ENCODE peak calls at places on chromosomes 12 and 14, in ten cellular contexts. V, I, P, O, X, U, L, D, B and T are unnamed samples. For H3K4me1, the result is how much of the 10 kb centered on the place peaks cover.

GRCh38 chr14:94545131-94545841 is 16.0 kb upstream of the SERPINA4 start:
- DNase-seq in V (no peak), I (no peak), P (no peak), O (no peak), X (no peak), U (peak), L (no peak), D (no peak), B (peak), T (no peak)

GRCh38 chr14:95614335-95614734 is 71.9 kb upstream of the TCL1B start:
- DNase-seq in V (no peak), I (peak), P (no peak), O (no peak), X (no peak), U (no peak), L (no peak), D (no peak), B (no peak), T (no peak)

GRCh38 chr12:111823891-111824290 is 18.1 kb upstream of the MAPKAPK5 start:
- DNase-seq in V (no peak), I (no peak), P (no peak), O (no peak), X (no peak), U (no peak), L (no peak), D (no peak), B (no peak), T (no peak)

GRCh38 chr12:115474525-115475353 is 790.8 kb upstream of the TBX3 start:
- DNase-seq in V (no peak), I (no peak), P (no peak), O (no peak), X (no peak), U (peak), L (no peak), D (no peak), B (no peak), T (no peak)

GRCh38 chr14:39339003-39339402 is 93.2 kb downstream of the FBXO33 start:
- DNase-seq in V (no peak), I (no peak), P (no peak), O (no peak), X (no peak), U (peak), L (peak), D (no peak), B (peak), T (peak)

GRCh38 chr14:98498019-98498885 is 773.7 kb downstream of the BCL11B start:
- DNase-seq in V (no peak), I (no peak), P (no peak), O (no peak), X (no peak), U (no peak), L (no peak), D (no peak), B (no peak), T (no peak)

GRCh38 chr14:93114713-93115068 is 1.0 kb downstream of the ITPK1 start:
- DNase-seq in V (no peak), I (no peak), P (no peak), O (no peak), X (peak), U (no peak), L (peak), D (peak), B (peak), T (peak)

GRCh38 chr12:10098762-10099161 is at the start of gene CLEC1A:
- DNase-seq in V (no peak), I (no peak), P (peak), O (no peak), X (peak), U (peak), L (peak), D (no peak), B (peak), T (peak)

GRCh38 chr12:122726056-122726558 is 4.5 kb downstream of the HCAR1 start:
- DNase-seq in V (peak), I (peak), P (no peak), O (no peak), X (no peak), U (peak), L (no peak), D (no peak), B (no peak), T (peak)

GRCh38 chr12:68200854-68201253 is 24.8 kb downstream of the IL26 start:
- DNase-seq in V (no peak), I (no peak), P (no peak), O (no peak), X (no peak), U (no peak), L (no peak), D (no peak), B (no peak), T (no peak)

GRCh38 chr12:116320839-116321238 is 43.3 kb upstream of the MED13L start:
- DNase-seq in V (peak), I (no peak), P (peak), O (no peak), X (no peak), U (no peak), L (no peak), D (no peak), B (no peak), T (no peak)

GRCh38 chr12:11663128-11663527 is 13.7 kb downstream of the ETV6 start:
- DNase-seq in V (no peak), I (no peak), P (peak), O (no peak), X (no peak), U (no peak), L (no peak), D (no peak), B (no peak), T (peak)

GRCh38 chr12:122979001-122979907 is 1.2 kb upstream of the ARL6IP4 start:
- DNase-seq in V (no peak), I (no peak), P (no peak), O (no peak), X (peak), U (no peak), L (no peak), D (peak), B (no peak), T (no peak)

GRCh38 chr12:93427779-93428564 is 13.8 kb downstream of the UBE2N start:
- DNase-seq in V (peak), I (no peak), P (no peak), O (no peak), X (no peak), U (no peak), L (no peak), D (no peak), B (no peak), T (peak)

GRCh38 chr12:3135522-3136461 is 58.6 kb downstream of the TSPAN9 start:
- DNase-seq in V (peak), I (peak), P (no peak), O (no peak), X (peak), U (peak), L (peak), D (no peak), B (peak), T (peak)

GRCh38 chr12:71011261-71011660 is 90.7 kb upstream of the PTPRR start:
- DNase-seq in V (peak), I (peak), P (no peak), O (no peak), X (no peak), U (no peak), L (no peak), D (no peak), B (no peak), T (no peak)

GRCh38 chr12:111758120-111758561 is 8.6 kb upstream of the ALDH2 start:
- DNase-seq in V (no peak), I (no peak), P (peak), O (peak), X (no peak), U (peak), L (no peak), D (peak), B (peak), T (peak)

GRCh38 chr12:102232446-102232845 is 34.8 kb upstream of the PMCH start:
- DNase-seq in V (no peak), I (no peak), P (peak), O (no peak), X (no peak), U (no peak), L (no peak), D (no peak), B (no peak), T (peak)

GRCh38 chr14:91035855-91036254 is 24.6 kb downstream of the RPS6KA5 start:
- DNase-seq in V (no peak), I (no peak), P (no peak), O (no peak), X (no peak), U (no peak), L (no peak), D (no peak), B (no peak), T (no peak)

GRCh38 chr14:100906420-100906819 is 2.9 kb upstream of the RTL1 start:
- DNase-seq in V (no peak), I (no peak), P (no peak), O (no peak), X (peak), U (peak), L (no peak), D (no peak), B (peak), T (no peak)

GRCh38 chr12:119808441-119808840 is 68.7 kb downstream of the CIT start:
- DNase-seq in V (peak), I (no peak), P (no peak), O (no peak), X (no peak), U (no peak), L (no peak), D (no peak), B (no peak), T (no peak)

GRCh38 chr12:116955382-116956021 is 44.8 kb downstream of the FBXW8 start:
- DNase-seq in V (peak), I (peak), P (no peak), O (peak), X (no peak), U (peak), L (no peak), D (no peak), B (no peak), T (peak)

GRCh38 chr12:51834411-51834810 is 14.1 kb downstream of the FIGNL2 start:
- DNase-seq in V (no peak), I (no peak), P (no peak), O (no peak), X (no peak), U (no peak), L (no peak), D (no peak), B (no peak), T (no peak)

GRCh38 chr14:36217732-36218131 is 41.2 kb upstream of the PTCSC3 start:
- DNase-seq in V (peak), I (no peak), P (no peak), O (peak), X (no peak), U (no peak), L (no peak), D (no peak), B (no peak), T (peak)

GRCh38 chr14:92686763-92687427 is 61.5 kb downstream of the LGMN start:
- DNase-seq in V (peak), I (peak), P (peak), O (peak), X (peak), U (peak), L (peak), D (peak), B (peak), T (peak)

GRCh38 chr12:116381744-116382455 is 104.4 kb upstream of the MED13L start:
- DNase-seq in V (peak), I (peak), P (no peak), O (no peak), X (peak), U (peak), L (peak), D (no peak), B (peak), T (no peak)

GRCh38 chr14:58912799-58913432 is 275.2 kb downstream of the DACT1 start:
- DNase-seq in V (peak), I (peak), P (no peak), O (no peak), X (no peak), U (no peak), L (no peak), D (no peak), B (no peak), T (no peak)

GRCh38 chr12:115185529-115185928 is 501.6 kb upstream of the TBX3 start:
- DNase-seq in V (no peak), I (no peak), P (peak), O (no peak), X (no peak), U (no peak), L (no peak), D (no peak), B (no peak), T (no peak)

GRCh38 chr14:30710870-30711269 is 88.8 kb downstream of the SCFD1 start:
- DNase-seq in V (no peak), I (no peak), P (no peak), O (no peak), X (no peak), U (no peak), L (no peak), D (no peak), B (no peak), T (no peak)

GRCh38 chr12:2664721-2665577 is 129.8 kb upstream of the FKBP4 start:
- DNase-seq in V (no peak), I (no peak), P (no peak), O (no peak), X (peak), U (no peak), L (no peak), D (no peak), B (no peak), T (no peak)

GRCh38 chr14:102907303-102907844 is 15.1 kb upstream of the AMN start:
- DNase-seq in V (no peak), I (no peak), P (no peak), O (no peak), X (peak), U (no peak), L (no peak), D (peak), B (no peak), T (no peak)

GRCh38 chr14:50061664-50062437 is 54.5 kb downstream of the VCPKMT start:
- DNase-seq in V (peak), I (no peak), P (no peak), O (no peak), X (no peak), U (peak), L (no peak), D (no peak), B (no peak), T (peak)

GRCh38 chr12:111247083-111247783 is 121.7 kb downstream of the PHETA1 start:
- DNase-seq in V (no peak), I (no peak), P (no peak), O (no peak), X (no peak), U (no peak), L (no peak), D (no peak), B (no peak), T (no peak)

GRCh38 chr12:18257251-18257650 is 4.1 kb upstream of the PIK3C2G start:
- DNase-seq in V (no peak), I (no peak), P (no peak), O (no peak), X (no peak), U (no peak), L (no peak), D (no peak), B (no peak), T (no peak)

DNA sequence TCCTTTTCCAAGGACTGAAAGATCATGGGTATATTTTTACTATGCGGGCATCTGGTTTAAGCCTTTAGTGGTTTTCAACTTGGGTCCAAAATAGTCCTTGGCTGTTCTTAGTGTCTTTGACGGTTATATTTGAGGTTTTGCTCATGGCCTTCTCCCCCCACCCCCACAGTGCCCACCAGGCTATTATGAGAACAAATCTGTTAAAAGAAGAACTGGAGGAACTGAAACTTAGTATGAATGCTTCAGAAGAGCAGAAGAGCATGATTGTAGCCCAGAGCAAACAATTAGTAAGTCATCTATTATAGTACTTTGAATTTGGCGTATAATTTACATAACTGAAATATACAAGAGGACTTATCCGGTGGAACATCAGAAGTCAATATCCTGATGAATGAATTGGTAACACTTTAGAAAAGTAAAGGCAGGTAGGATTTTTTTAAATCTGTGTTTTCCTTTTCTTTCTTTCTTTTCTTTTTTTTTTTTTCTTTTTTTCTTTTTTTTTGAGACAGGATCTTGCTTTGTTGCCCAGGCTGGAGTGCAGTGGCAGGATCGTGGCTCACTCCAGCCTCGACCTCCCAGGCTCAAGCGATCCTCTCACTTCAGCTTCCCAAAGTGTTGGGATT is 71.8 kb upstream of the BCAT1 start:
- DNase-seq in V (no peak), I (no peak), P (no peak), O (no peak), X (no peak), U (no peak), L (no peak), D (no peak), B (no peak), T (no peak)
- H3K4me3 ChIP-seq in V (no peak), I (no peak), P (no peak), O (no peak), X (no peak), U (no peak), L (no peak), D (no peak), B (no peak), T (no peak)

GRCh38 chr14:78123650-78124253 is 46.4 kb upstream of the NRXN3 start:
- DNase-seq in V (no peak), I (no peak), P (no peak), O (no peak), X (no peak), U (no peak), L (no peak), D (no peak), B (no peak), T (no peak)
- H3K4me1 ChIP-seq in V (under half), I (under half), P (under half), O (under half), X (under half), U (under half), L (under half), D (under half), B (under half), T (under half)

GRCh38 chr14:63203618-63204406 is 431 bp upstream of the RHOJ start:
- DNase-seq in V (peak), I (peak), P (peak), O (peak), X (peak), U (peak), L (peak), D (peak), B (peak), T (peak)

GRCh38 chr14:63204407-63205280 is at the start of gene RHOJ:
- DNase-seq in V (no peak), I (no peak), P (peak), O (no peak), X (peak), U (peak), L (peak), D (peak), B (peak), T (no peak)

GRCh38 chr14:63205281-63205575 is 985 bp downstream of the RHOJ start:
- DNase-seq in V (no peak), I (no peak), P (no peak), O (no peak), X (no peak), U (no peak), L (no peak), D (no peak), B (no peak), T (no peak)

GRCh38 chr14:63203015-63203414 is 1.2 kb upstream of the RHOJ start:
- DNase-seq in V (no peak), I (no peak), P (no peak), O (no peak), X (no peak), U (no peak), L (no peak), D (no peak), B (no peak), T (no peak)

GRCh38 chr14:63205850-63206249 is 1.6 kb downstream of the RHOJ start:
- DNase-seq in V (no peak), I (no peak), P (no peak), O (no peak), X (no peak), U (no peak), L (no peak), D (no peak), B (no peak), T (no peak)
- H3K4me3 ChIP-seq in V (no peak), I (no peak), P (peak), O (peak), X (peak), U (no peak), L (no peak), D (peak), B (no peak), T (no peak)

DNA sequence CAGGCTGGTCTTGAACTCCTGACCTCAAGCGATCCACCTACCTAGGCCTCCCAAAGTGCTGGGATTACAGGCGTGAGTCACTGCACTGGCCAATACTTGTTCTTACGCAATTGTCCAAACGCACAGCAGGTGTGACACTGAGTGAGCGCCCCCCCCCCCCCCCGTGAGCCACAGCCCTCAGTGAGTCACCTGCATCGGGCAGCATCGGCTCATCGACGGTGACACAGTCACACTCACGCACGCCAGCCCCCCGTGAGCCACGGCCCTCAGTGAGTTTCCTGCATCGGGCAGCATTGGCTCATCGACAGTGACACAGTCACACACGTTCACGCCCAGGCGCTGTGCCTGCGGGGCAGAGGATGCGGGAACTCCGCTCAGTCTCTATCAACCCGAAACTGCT is 42.5 kb downstream of the GALNT9 start:
- DNase-seq in V (peak), I (peak), P (no peak), O (no peak), X (no peak), U (no peak), L (no peak), D (peak), B (no peak), T (no peak)
- H3K4me1 ChIP-seq in V (half or more), I (under half), P (under half), O (under half), X (under half), U (under half), L (under half), D (under half), B (under half), T (under half)

GRCh38 chr14:105562713-105563346 is 36.4 kb downstream of the TMEM121 start:
- DNase-seq in V (no peak), I (no peak), P (no peak), O (no peak), X (no peak), U (no peak), L (no peak), D (peak), B (no peak), T (no peak)
- H3K4me3 ChIP-seq in V (no peak), I (no peak), P (no peak), O (no peak), X (no peak), U (no peak), L (no peak), D (no peak), B (no peak), T (no peak)

GRCh38 chr12:49342066-49342913 is 4.4 kb upstream of the DNAJC22 start:
- DNase-seq in V (peak), I (peak), P (peak), O (peak), X (peak), U (peak), L (peak), D (peak), B (peak), T (peak)

GRCh38 chr12:49340971-49341776 is 4.2 kb upstream of the C1QL4 start:
- DNase-seq in V (no peak), I (no peak), P (no peak), O (no peak), X (no peak), U (no peak), L (no peak), D (no peak), B (peak), T (no peak)

GRCh38 chr12:49341777-49342065 is 4.7 kb upstream of the C1QL4 start:
- DNase-seq in V (no peak), I (no peak), P (no peak), O (no peak), X (no peak), U (no peak), L (no peak), D (no peak), B (no peak), T (no peak)

GRCh38 chr12:49344486-49345047 is 2.1 kb upstream of the DNAJC22 start:
- DNase-seq in V (no peak), I (no peak), P (no peak), O (no peak), X (no peak), U (no peak), L (no peak), D (no peak), B (no peak), T (peak)

GRCh38 chr12:49342914-49343731 is 3.6 kb upstream of the DNAJC22 start:
- DNase-seq in V (no peak), I (peak), P (no peak), O (no peak), X (no peak), U (peak), L (no peak), D (no peak), B (no peak), T (peak)
- H3K4me1 ChIP-seq in V (under half), I (under half), P (half or more), O (under half), X (under half), U (under half), L (under half), D (under half), B (half or more), T (under half)

GRCh38 chr12:69241444-69242092 is 2.2 kb downstream of the CPSF6 start:
- DNase-seq in V (no peak), I (no peak), P (no peak), O (no peak), X (no peak), U (no peak), L (no peak), D (no peak), B (no peak), T (no peak)
- H3K4me3 ChIP-seq in V (peak), I (peak), P (peak), O (no peak), X (no peak), U (no peak), L (peak), D (peak), B (peak), T (no peak)